ENCODE peak calls at places on chromosome 21, in six cellular contexts. W is heart left ventricle; Y is H9; T is tibial artery; U is cardiac muscle cell; Q is CD8-positive, alpha-beta memory T cell. H is an unnamed sample. For H3K9me3, the result is how much of the 10 kb centered on the place peaks cover.

GRCh38 chr21:45528028-45528705 is 14.1 kb downstream of the SLC19A1 start:
- DNase-seq in W (no peak), Y (no peak), T (no peak), U (no peak), Q (no peak), H (no peak)

GRCh38 chr21:33039542-33039941 is 13.8 kb downstream of the OLIG2 start:
- DNase-seq in W (no peak), Y (no peak), T (no peak), U (no peak), Q (no peak), H (no peak)

GRCh38 chr21:45322231-45322959 is 34.7 kb upstream of the POFUT2 start:
- DNase-seq in W (no peak), Y (peak), T (no peak), U (no peak), Q (no peak), H (no peak)

GRCh38 chr21:25350056-25350455 is 257.2 kb downstream of the MRPL39 start:
- DNase-seq in W (no peak), Y (peak), T (no peak), U (peak), Q (no peak), H (no peak)

GRCh38 chr21:38898422-38899098 is 92.8 kb downstream of the ETS2 start:
- DNase-seq in W (no peak), Y (no peak), T (no peak), U (no peak), Q (no peak), H (no peak)

GRCh38 chr21:45292399-45293213 is 4.9 kb upstream of the POFUT2 start:
- DNase-seq in W (peak), Y (peak), T (peak), U (peak), Q (peak), H (peak)

GRCh38 chr21:36534656-36535055 is 54.7 kb upstream of the CLDN14 start:
- DNase-seq in W (no peak), Y (no peak), T (no peak), U (no peak), Q (no peak), H (no peak)

GRCh38 chr21:17139696-17140095 is 373.1 kb upstream of the CXADR start:
- DNase-seq in W (no peak), Y (no peak), T (no peak), U (peak), Q (no peak), H (no peak)

GRCh38 chr21:27382404-27382803 is 415.5 kb upstream of the ADAMTS5 start:
- DNase-seq in W (no peak), Y (no peak), T (no peak), U (peak), Q (no peak), H (no peak)

GRCh38 chr21:27379381-27379780 is 412.5 kb upstream of the ADAMTS5 start:
- DNase-seq in W (no peak), Y (no peak), T (no peak), U (no peak), Q (no peak), H (no peak)

GRCh38 chr21:27380303-27380702 is 413.4 kb upstream of the ADAMTS5 start:
- DNase-seq in W (no peak), Y (no peak), T (no peak), U (no peak), Q (no peak), H (no peak)
- H3K9me3 ChIP-seq in W (under half), Y (under half), T (under half), U (under half), Q (under half), H (under half)

GRCh38 chr21:30988706-30989105 is 49.6 kb downstream of the KRTAP19-8 start:
- DNase-seq in W (no peak), Y (no peak), T (no peak), U (no peak), Q (no peak), H (no peak)

GRCh38 chr21:30981403-30981802 is 56.9 kb downstream of the KRTAP19-8 start:
- DNase-seq in W (no peak), Y (no peak), T (no peak), U (no peak), Q (no peak), H (no peak)

GRCh38 chr21:30990514-30991304 is 47.6 kb downstream of the KRTAP19-8 start:
- DNase-seq in W (no peak), Y (no peak), T (no peak), U (no peak), Q (no peak), H (no peak)

GRCh38 chr21:30984897-30985296 is 53.4 kb downstream of the KRTAP19-8 start:
- DNase-seq in W (no peak), Y (no peak), T (no peak), U (no peak), Q (no peak), H (no peak)

DNA sequence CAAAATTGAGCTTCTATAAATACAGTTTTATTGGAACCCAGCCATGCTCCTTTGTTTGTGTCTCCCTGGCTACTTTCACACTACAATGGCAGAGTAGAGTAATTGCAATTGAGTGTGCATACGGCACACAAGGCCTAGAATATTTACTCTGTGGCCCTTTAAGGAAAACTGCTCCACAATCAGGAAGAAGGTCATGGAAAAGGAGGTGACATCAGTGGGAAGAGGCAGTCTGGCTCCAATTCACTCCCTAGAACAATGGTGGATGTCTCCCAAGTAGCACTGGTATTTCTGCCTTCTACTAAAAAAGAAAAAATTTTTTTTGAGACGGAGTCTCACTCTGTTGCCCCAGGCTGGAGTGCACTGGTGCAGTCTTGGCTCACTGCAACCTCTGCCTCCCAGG is 51.3 kb downstream of the KRTAP19-8 start:
- DNase-seq in W (no peak), Y (no peak), T (no peak), U (no peak), Q (no peak), H (no peak)
- H3K9me3 ChIP-seq in W (under half), Y (under half), T (under half), U (under half), Q (under half), H (under half)

GRCh38 chr21:41578708-41579107 is 70.8 kb upstream of the TMPRSS2 start:
- DNase-seq in W (no peak), Y (no peak), T (no peak), U (no peak), Q (no peak), H (no peak)
- H3K9me3 ChIP-seq in W (under half), Y (under half), T (under half), U (under half), Q (under half), H (under half)

GRCh38 chr21:20004353-20004752 is 993.9 kb upstream of the NCAM2 start:
- DNase-seq in W (no peak), Y (no peak), T (no peak), U (no peak), Q (no peak), H (no peak)

GRCh38 chr21:19995253-19995652 is 1003.0 kb upstream of the NCAM2 start:
- DNase-seq in W (no peak), Y (no peak), T (no peak), U (no peak), Q (no peak), H (no peak)

GRCh38 chr21:19998450-19998849 is 999.8 kb upstream of the NCAM2 start:
- DNase-seq in W (peak), Y (no peak), T (no peak), U (no peak), Q (no peak), H (no peak)

GRCh38 chr21:19999369-20000272 is 998.6 kb upstream of the NCAM2 start:
- DNase-seq in W (no peak), Y (no peak), T (no peak), U (no peak), Q (no peak), H (no peak)
- H3K9me3 ChIP-seq in W (under half), Y (under half), T (under half), U (under half), Q (under half), H (under half)

DNA sequence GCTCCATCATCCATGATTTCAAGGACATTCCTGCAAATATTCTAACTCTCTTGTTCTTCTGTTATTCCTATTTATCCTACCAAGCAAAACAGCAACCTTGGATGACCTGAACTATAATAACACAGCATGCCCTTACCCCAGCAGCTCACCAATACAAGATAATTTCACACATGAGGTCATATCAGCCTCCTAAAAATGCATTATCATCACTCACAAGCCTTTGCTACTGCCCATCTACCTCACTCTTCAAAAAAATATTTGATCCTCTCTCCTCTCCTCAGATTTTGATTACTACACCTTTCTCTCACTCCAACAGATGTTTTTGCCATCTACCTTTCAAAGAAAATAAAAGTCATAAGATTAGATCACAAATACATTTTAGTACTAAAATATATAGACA is 777.6 kb upstream of the NCAM2 start:
- DNase-seq in W (no peak), Y (no peak), T (no peak), U (no peak), Q (no peak), H (no peak)
- H3K9me3 ChIP-seq in W (under half), Y (under half), T (under half), U (under half), Q (under half), H (under half)

DNA sequence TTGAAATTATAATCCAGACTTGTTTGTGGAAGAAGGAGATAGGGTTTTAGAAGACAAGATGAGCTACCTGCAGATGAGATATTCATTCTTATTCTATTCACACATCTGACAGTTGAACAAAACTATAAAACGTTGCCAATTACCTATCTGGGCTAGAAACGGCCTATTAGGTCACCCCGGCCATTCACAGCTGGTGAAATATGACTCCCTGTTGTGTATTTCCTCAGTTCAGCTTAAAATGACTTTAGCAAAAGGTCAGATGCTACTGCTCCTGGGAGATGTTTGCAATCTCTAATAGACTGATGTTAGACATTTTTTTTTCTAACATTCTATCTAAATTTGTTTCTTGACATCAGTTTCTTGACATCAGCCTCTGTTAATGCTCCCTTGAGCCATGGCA is 44.6 kb downstream of the PCP4 start:
- DNase-seq in W (no peak), Y (no peak), T (no peak), U (no peak), Q (no peak), H (no peak)
- H3K9me3 ChIP-seq in W (under half), Y (under half), T (under half), U (under half), Q (under half), H (under half)

H was measured in T-helper 17 cell.